ENCODE peak calls at places on chromosomes 12 and 14, in seven cellular contexts. I, E, O, K, J, B and X are unnamed samples. For H3K4me1, the result is how much of the 10 kb centered on the place peaks cover.

GRCh38 chr14:83520837-83521236 is 1987.2 kb upstream of the SEL1L start:
- DNase-seq in I (no peak), E (no peak), O (no peak), K (no peak), J (peak), B (no peak), X (no peak)

GRCh38 chr12:33663000-33663654 is 223.5 kb upstream of the SYT10 start:
- DNase-seq in I (no peak), E (no peak), O (no peak), K (no peak), J (no peak), B (no peak), X (no peak)

GRCh38 chr14:25526290-25526689 is 476.3 kb upstream of the STXBP6 start:
- DNase-seq in I (no peak), E (no peak), O (no peak), K (no peak), J (no peak), B (no peak), X (no peak)

GRCh38 chr12:101619868-101620761 is 25.3 kb downstream of the MYBPC1 start:
- DNase-seq in I (no peak), E (no peak), O (no peak), K (no peak), J (no peak), B (no peak), X (no peak)

GRCh38 chr14:33847066-33847465 is 103.8 kb downstream of the EGLN3 start:
- DNase-seq in I (no peak), E (no peak), O (no peak), K (no peak), J (no peak), B (no peak), X (no peak)

GRCh38 chr12:53696655-53697321 is 20.9 kb upstream of the ATP5MC2 start:
- DNase-seq in I (no peak), E (no peak), O (no peak), K (no peak), J (no peak), B (no peak), X (peak)

GRCh38 chr12:46494424-46494823 is 121.9 kb upstream of the SLC38A2 start:
- DNase-seq in I (no peak), E (peak), O (no peak), K (no peak), J (no peak), B (no peak), X (peak)

GRCh38 chr14:76955575-76956252 is 72.8 kb downstream of the IRF2BPL start:
- DNase-seq in I (no peak), E (no peak), O (no peak), K (no peak), J (no peak), B (no peak), X (peak)

GRCh38 chr12:23684121-23684520 is 265.3 kb downstream of the SOX5 start:
- DNase-seq in I (no peak), E (no peak), O (no peak), K (no peak), J (no peak), B (no peak), X (no peak)

GRCh38 chr12:52023182-52023975 is 16.6 kb downstream of the TAMALIN start:
- DNase-seq in I (peak), E (peak), O (no peak), K (peak), J (peak), B (peak), X (no peak)

GRCh38 chr12:52026267-52026666 is 19.5 kb downstream of the TAMALIN start:
- DNase-seq in I (no peak), E (no peak), O (no peak), K (no peak), J (no peak), B (no peak), X (no peak)

GRCh38 chr12:52022841-52023181 is 16.1 kb downstream of the TAMALIN start:
- DNase-seq in I (no peak), E (no peak), O (no peak), K (no peak), J (peak), B (no peak), X (no peak)

GRCh38 chr12:52025301-52026172 is 18.8 kb downstream of the TAMALIN start:
- DNase-seq in I (peak), E (peak), O (no peak), K (peak), J (peak), B (peak), X (peak)

DNA sequence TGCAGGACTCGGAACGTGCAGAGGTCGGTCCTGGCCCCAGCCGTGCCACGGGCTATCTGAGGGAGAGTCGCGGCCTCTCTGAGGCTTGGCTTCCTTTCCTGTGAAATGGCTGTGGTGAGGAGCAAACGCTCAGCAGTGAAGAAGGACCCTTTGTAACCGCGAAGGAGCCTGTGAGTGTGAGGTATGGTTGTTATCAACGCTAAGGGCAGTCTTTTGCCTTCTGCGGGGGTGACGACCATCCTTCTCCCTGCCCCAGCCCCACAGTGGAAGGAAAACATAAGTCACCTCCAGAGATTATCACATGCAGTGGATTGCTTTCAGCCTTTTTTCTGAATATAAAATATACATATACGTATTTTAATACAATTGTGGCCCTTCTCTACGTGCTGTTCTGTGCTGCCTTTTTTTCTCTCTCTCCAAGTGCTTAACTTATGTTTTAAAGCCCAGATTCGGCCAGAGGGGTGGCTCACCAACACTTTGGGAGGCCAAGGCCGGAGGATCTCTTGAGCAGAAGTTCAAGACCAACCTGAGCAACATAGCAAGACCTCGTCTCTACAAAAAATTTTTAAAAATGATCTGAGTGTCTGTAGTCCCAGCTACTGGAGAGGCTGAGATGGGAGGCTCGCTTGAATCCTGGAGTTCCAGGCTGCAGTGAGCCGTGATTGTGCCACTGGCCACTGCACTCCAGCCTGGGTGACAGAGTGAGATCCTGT is 17.4 kb downstream of the TAMALIN start:
- DNase-seq in I (no peak), E (no peak), O (no peak), K (no peak), J (no peak), B (no peak), X (no peak)
- TF ChIP-seq CTCF in I (no peak), E (no peak), O (no peak), K (no peak), J (no peak), B (peak), X (no peak)

DNA sequence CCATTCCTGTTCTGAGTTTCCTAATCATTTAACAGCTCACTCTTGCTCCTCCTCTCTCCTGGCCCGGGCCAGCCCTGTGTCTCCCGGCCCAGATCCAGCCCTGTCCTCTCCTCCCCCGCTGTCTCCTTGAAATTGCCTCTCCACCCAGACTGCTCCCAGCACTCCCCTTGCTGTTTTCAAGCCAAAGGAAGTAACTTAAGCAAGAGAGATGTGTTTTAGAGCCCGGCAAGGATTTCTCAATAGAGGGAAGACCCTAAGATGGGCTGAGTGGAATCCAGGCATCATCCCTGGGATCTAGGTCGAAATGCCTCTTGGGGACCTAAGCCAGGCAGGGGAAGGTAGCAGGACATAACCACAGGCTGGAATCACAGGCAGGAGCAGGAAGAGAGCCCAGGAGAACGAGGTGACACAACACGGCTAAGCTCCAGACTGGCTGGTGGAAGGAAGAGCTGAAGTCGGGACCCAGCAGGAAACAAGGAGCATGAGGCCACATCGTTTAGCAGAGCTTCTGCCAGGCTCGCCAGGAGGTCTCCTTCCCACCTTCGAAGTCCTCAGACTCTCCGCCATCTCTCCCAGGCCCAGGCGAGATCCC is 2.0 kb upstream of the LRP1-AS start:
- DNase-seq in I (peak), E (no peak), O (no peak), K (peak), J (no peak), B (peak), X (no peak)
- H3K4me1 ChIP-seq in I (half or more), E (under half), O (under half), K (half or more), J (half or more), B (half or more), X (under half)

DNA sequence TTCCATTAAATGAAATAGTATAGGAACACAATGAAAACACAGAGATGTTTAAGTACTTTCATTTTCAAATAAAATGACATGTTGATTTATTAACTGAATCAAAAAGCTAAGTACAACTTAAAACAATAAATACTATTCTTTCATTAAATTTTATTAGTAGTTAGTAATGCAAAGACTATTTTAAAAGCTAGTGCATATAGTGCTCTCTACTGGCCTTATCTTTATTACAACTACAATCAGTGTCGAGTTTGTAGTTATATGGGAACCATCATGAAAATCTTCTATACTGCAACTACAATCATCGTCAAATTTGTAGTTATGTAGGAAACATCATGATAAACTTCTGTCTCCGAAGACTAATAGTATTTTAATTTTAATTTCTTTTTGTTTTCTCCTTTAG is 8.9 kb upstream of the LIN7A start:
- DNase-seq in I (no peak), E (peak), O (no peak), K (no peak), J (no peak), B (no peak), X (no peak)
- TF ChIP-seq CTCF in I (peak), E (no peak), O (no peak), K (no peak), J (peak), B (no peak), X (peak)

GRCh38 chr12:57661376-57661775 is 28.4 kb upstream of the B4GALNT1 start:
- DNase-seq in I (no peak), E (no peak), O (no peak), K (no peak), J (no peak), B (no peak), X (no peak)

GRCh38 chr12:57672801-57673200 is 21.1 kb upstream of the OS9 start:
- DNase-seq in I (no peak), E (no peak), O (no peak), K (no peak), J (no peak), B (no peak), X (no peak)

GRCh38 chr12:57666897-57667296 is 27.0 kb upstream of the OS9 start:
- DNase-seq in I (no peak), E (no peak), O (no peak), K (no peak), J (no peak), B (no peak), X (no peak)
- H3K4me1 ChIP-seq in I (under half), E (under half), O (under half), K (under half), J (under half), B (under half), X (under half)

GRCh38 chr12:26044592-26044991 is 80.2 kb downstream of the BHLHE41 start:
- DNase-seq in I (no peak), E (no peak), O (no peak), K (no peak), J (no peak), B (no peak), X (no peak)
- TF ChIP-seq CTCF in I (no peak), E (no peak), O (no peak), K (no peak), J (peak), B (no peak), X (no peak)

GRCh38 chr12:8722286-8722685 is 24.5 kb downstream of the RIMKLB start:
- DNase-seq in I (no peak), E (no peak), O (no peak), K (no peak), J (no peak), B (no peak), X (no peak)
- H3K4me1 ChIP-seq in I (under half), E (under half), O (under half), K (under half), J (under half), B (under half), X (under half)

GRCh38 chr14:63666326-63666725 is 24.7 kb upstream of the WDR89 start:
- DNase-seq in I (no peak), E (no peak), O (no peak), K (no peak), J (no peak), B (no peak), X (no peak)

GRCh38 chr14:63662776-63663175 is 21.1 kb upstream of the WDR89 start:
- DNase-seq in I (no peak), E (no peak), O (no peak), K (no peak), J (no peak), B (no peak), X (no peak)

GRCh38 chr14:63659726-63660125 is 18.1 kb upstream of the WDR89 start:
- DNase-seq in I (no peak), E (no peak), O (no peak), K (no peak), J (no peak), B (no peak), X (no peak)

GRCh38 chr14:63663428-63664142 is 21.9 kb upstream of the WDR89 start:
- DNase-seq in I (no peak), E (no peak), O (no peak), K (no peak), J (no peak), B (no peak), X (no peak)

DNA sequence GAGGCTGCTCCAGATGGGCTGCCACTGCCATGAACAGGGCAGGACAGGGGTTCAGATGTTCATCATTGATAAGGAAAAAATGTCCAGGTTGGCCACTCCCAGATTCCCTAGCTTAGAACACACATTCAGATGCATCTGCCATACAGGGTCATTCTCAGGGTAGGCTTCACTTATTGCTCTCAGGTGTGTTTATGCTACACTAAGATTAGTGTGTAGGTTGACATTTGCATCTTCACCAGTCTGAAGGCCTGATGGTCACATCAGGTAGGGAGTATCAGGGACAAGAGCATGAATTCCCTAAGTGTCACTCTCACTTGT is 22.4 kb upstream of the WDR89 start:
- DNase-seq in I (no peak), E (no peak), O (no peak), K (no peak), J (no peak), B (no peak), X (no peak)
- TF ChIP-seq CTCF in I (no peak), E (no peak), O (no peak), K (no peak), J (no peak), B (no peak), X (no peak)

GRCh38 chr12:52149182-52149641 is 42.6 kb downstream of the KRT80 start:
- DNase-seq in I (no peak), E (no peak), O (no peak), K (no peak), J (no peak), B (no peak), X (no peak)
- H3K4me1 ChIP-seq in I (half or more), E (under half), O (half or more), K (half or more), J (under half), B (under half), X (half or more)